ENCODE peak calls at places on chromosomes 1 and 21, in five cellular contexts. E is endothelial cell; J is kidney glomerular epithelial cell; Z is Jurkat, Clone E6-1; P is AML-193. Q is an unnamed sample.

GRCh38 chr1:168148916-168149315 is 12.2 kb upstream of the GPR161 start:
- DNase-seq in E (no peak), J (no peak), Z (no peak), P (peak), Q (no peak)

GRCh38 chr1:46184920-46185658 is 8.8 kb upstream of the P3R3URF start:
- DNase-seq in E (no peak), J (no peak), Z (peak), P (no peak), Q (no peak)

GRCh38 chr1:22143065-22143514 is at the start of gene WNT4:
- DNase-seq in E (peak), J (peak), Z (no peak), P (no peak), Q (no peak)

GRCh38 chr1:24575905-24576587 is 20.2 kb downstream of the NCMAP start:
- DNase-seq in E (no peak), J (no peak), Z (no peak), P (no peak), Q (no peak)

GRCh38 chr21:30256100-30256499 is 26.6 kb downstream of the KRTAP24-1 start:
- DNase-seq in E (no peak), J (no peak), Z (no peak), P (no peak), Q (no peak)

GRCh38 chr1:82420584-82420983 is 619.9 kb downstream of the ADGRL2 start:
- DNase-seq in E (no peak), J (no peak), Z (no peak), P (no peak), Q (no peak)

GRCh38 chr21:46253610-46254124 is 25.1 kb upstream of the LSS start:
- DNase-seq in E (no peak), J (no peak), Z (peak), P (no peak), Q (no peak)

GRCh38 chr1:218463194-218464156 is 118.3 kb downstream of the TGFB2 start:
- DNase-seq in E (no peak), J (no peak), Z (no peak), P (no peak), Q (peak)

GRCh38 chr1:226632922-226633351 is 84.4 kb downstream of the STUM start:
- DNase-seq in E (no peak), J (no peak), Z (no peak), P (no peak), Q (no peak)

GRCh38 chr1:151762941-151763921 is at the start of gene MRPL9:
- DNase-seq in E (peak), J (peak), Z (peak), P (peak), Q (peak)

GRCh38 chr1:81330521-81330920 is 470.2 kb upstream of the ADGRL2 start:
- DNase-seq in E (no peak), J (no peak), Z (no peak), P (no peak), Q (no peak)

GRCh38 chr1:59556802-59557548 is 257.8 kb upstream of the HOOK1 start:
- DNase-seq in E (no peak), J (no peak), Z (no peak), P (no peak), Q (no peak)

GRCh38 chr1:200971955-200972711 is 51.4 kb downstream of the KIF21B start:
- DNase-seq in E (peak), J (peak), Z (peak), P (peak), Q (no peak)

GRCh38 chr1:214026985-214027384 is 39.2 kb downstream of the PROX1 start:
- DNase-seq in E (no peak), J (no peak), Z (no peak), P (no peak), Q (no peak)

GRCh38 chr1:7303554-7304347 is 467.3 kb upstream of the VAMP3 start:
- DNase-seq in E (no peak), J (no peak), Z (no peak), P (no peak), Q (no peak)

GRCh38 chr21:32708069-32708468 is 19.7 kb downstream of the SYNJ1 start:
- DNase-seq in E (no peak), J (no peak), Z (no peak), P (no peak), Q (no peak)

GRCh38 chr1:116529199-116529616 is 41.6 kb downstream of the CD58 start:
- DNase-seq in E (no peak), J (peak), Z (no peak), P (no peak), Q (no peak)

GRCh38 chr1:8677782-8678181 is 139.7 kb downstream of the RERE start:
- DNase-seq in E (no peak), J (no peak), Z (no peak), P (no peak), Q (no peak)

GRCh38 chr1:187928288-187928687 is 1099.5 kb downstream of the PLA2G4A start:
- DNase-seq in E (peak), J (peak), Z (no peak), P (no peak), Q (no peak)